ENCODE peak calls at places on chromosomes 16 and 17, in four cellular contexts. One of them, this sample, is unnamed.

GRCh38 chr16:10979717-10980601 is 35.6 kb downstream of the CLEC16A start:
- DNase-seq in nephron progenitor cell: no peak
- DNase-seq in Caki2: no peak
- DNase-seq in activated CD4-positive, alpha-beta memory T cell treated with anti-CD3 and anti-CD28 coated beads, Interleukin-2, amount 10 ng/mL, durations not matched to agents 7 days and 5 days: no peak
- DNase-seq in this sample: no peak

GRCh38 chr17:19301973-19302372 is 60.5 kb downstream of the B9D1 start:
- DNase-seq in Caki2: no peak
- DNase-seq in activated CD4-positive, alpha-beta memory T cell treated with anti-CD3 and anti-CD28 coated beads, Interleukin-2, amount 10 ng/mL, durations not matched to agents 7 days and 5 days: no peak
- DNase-seq in nephron progenitor cell: no peak
- DNase-seq in this sample: no peak

GRCh38 chr17:27217631-27218030 is 76.3 kb upstream of the WSB1 start:
- DNase-seq in nephron progenitor cell: no peak
- DNase-seq in activated CD4-positive, alpha-beta memory T cell treated with anti-CD3 and anti-CD28 coated beads, Interleukin-2, amount 10 ng/mL, durations not matched to agents 7 days and 5 days: no peak
- DNase-seq in Caki2: no peak
- DNase-seq in this sample: no peak

GRCh38 chr16:84117482-84117843 is 721 bp upstream of the MBTPS1 start:
- DNase-seq in nephron progenitor cell: no peak
- DNase-seq in activated CD4-positive, alpha-beta memory T cell treated with anti-CD3 and anti-CD28 coated beads, Interleukin-2, amount 10 ng/mL, durations not matched to agents 7 days and 5 days: no peak
- DNase-seq in Caki2: no peak
- DNase-seq in this sample: no peak

GRCh38 chr17:72523491-72523890 is 402.7 kb downstream of the SOX9 start:
- DNase-seq in nephron progenitor cell: no peak
- DNase-seq in Caki2: no peak
- DNase-seq in activated CD4-positive, alpha-beta memory T cell treated with anti-CD3 and anti-CD28 coated beads, Interleukin-2, amount 10 ng/mL, durations not matched to agents 7 days and 5 days: no peak
- DNase-seq in this sample: no peak

GRCh38 chr16:11047057-11047456 is 102.7 kb downstream of the CLEC16A start:
- DNase-seq in nephron progenitor cell: no peak
- DNase-seq in activated CD4-positive, alpha-beta memory T cell treated with anti-CD3 and anti-CD28 coated beads, Interleukin-2, amount 10 ng/mL, durations not matched to agents 7 days and 5 days: no peak
- DNase-seq in Caki2: no peak
- DNase-seq in this sample: no peak

GRCh38 chr17:1644493-1645206 is 882 bp downstream of the SCARF1 start:
- DNase-seq in nephron progenitor cell: no peak
- DNase-seq in Caki2: no peak
- DNase-seq in activated CD4-positive, alpha-beta memory T cell treated with anti-CD3 and anti-CD28 coated beads, Interleukin-2, amount 10 ng/mL, durations not matched to agents 7 days and 5 days: peak
- DNase-seq in this sample: no peak

GRCh38 chr17:18377437-18378204 is at the start of gene EVPLL:
- DNase-seq in Caki2: no peak
- DNase-seq in nephron progenitor cell: no peak
- DNase-seq in activated CD4-positive, alpha-beta memory T cell treated with anti-CD3 and anti-CD28 coated beads, Interleukin-2, amount 10 ng/mL, durations not matched to agents 7 days and 5 days: no peak
- DNase-seq in this sample: no peak

GRCh38 chr16:51884773-51885172 is 662.2 kb downstream of the TOX3 start:
- DNase-seq in activated CD4-positive, alpha-beta memory T cell treated with anti-CD3 and anti-CD28 coated beads, Interleukin-2, amount 10 ng/mL, durations not matched to agents 7 days and 5 days: no peak
- DNase-seq in nephron progenitor cell: no peak
- DNase-seq in Caki2: no peak
- DNase-seq in this sample: no peak

GRCh38 chr16:6947291-6947690 is 385.4 kb upstream of the RBFOX1 start:
- DNase-seq in activated CD4-positive, alpha-beta memory T cell treated with anti-CD3 and anti-CD28 coated beads, Interleukin-2, amount 10 ng/mL, durations not matched to agents 7 days and 5 days: no peak
- DNase-seq in Caki2: no peak
- DNase-seq in nephron progenitor cell: no peak
- DNase-seq in this sample: no peak

GRCh38 chr16:75079346-75079926 is 37.1 kb downstream of the LDHD start:
- DNase-seq in activated CD4-positive, alpha-beta memory T cell treated with anti-CD3 and anti-CD28 coated beads, Interleukin-2, amount 10 ng/mL, durations not matched to agents 7 days and 5 days: no peak
- DNase-seq in nephron progenitor cell: no peak
- DNase-seq in Caki2: no peak
- DNase-seq in this sample: no peak

GRCh38 chr16:87199901-87200300 is 117.3 kb downstream of the C16orf95 start:
- DNase-seq in Caki2: no peak
- DNase-seq in nephron progenitor cell: no peak
- DNase-seq in activated CD4-positive, alpha-beta memory T cell treated with anti-CD3 and anti-CD28 coated beads, Interleukin-2, amount 10 ng/mL, durations not matched to agents 7 days and 5 days: no peak
- DNase-seq in this sample: no peak

This sample was measured in SJCRH30.